ENCODE peak calls at places on chromosome 21, in four cellular contexts. Y is effector memory CD8-positive, alpha-beta T cell; H is hypothalamus; J is HTR-8/SVneo. M is an unnamed sample.
A peak's percentile ranks its signal among the peaks of the same experiment; 100 is the strongest.

GRCh38 chr21:28608646-28609045 is 384.0 kb downstream of the LTN1 start:
- DNase-seq in Y (no peak), J (no peak), H (no peak), M (no peak)

GRCh38 chr21:44581158-44581557 is 754 bp upstream of the KRTAP10-5 start:
- DNase-seq in Y (no peak), J (no peak), H (no peak), M (no peak)

GRCh38 chr21:42218836-42219605 is at the start of gene ABCG1:
- DNase-seq in J (no peak), H (peak; percentile 71), Y (peak; percentile 39), M (no peak)

GRCh38 chr21:36641346-36641745 is 57.6 kb upstream of the SIM2 start:
- DNase-seq in J (no peak), H (no peak), Y (no peak), M (no peak)

GRCh38 chr21:26226724-26227123 is 56.2 kb upstream of the APP start:
- DNase-seq in Y (no peak), J (no peak), H (no peak), M (no peak)

GRCh38 chr21:46092811-46093667 is 4.9 kb upstream of the COL6A2 start:
- DNase-seq in J (no peak), H (no peak), Y (no peak), M (no peak)

GRCh38 chr21:37837381-37837780 is 78.9 kb downstream of the KCNJ6 start:
- DNase-seq in J (no peak), Y (no peak), H (no peak), M (no peak)

GRCh38 chr21:26171310-26172100 is 935 bp upstream of the APP start:
- DNase-seq in H (no peak), Y (no peak), J (no peak), M (no peak)

GRCh38 chr21:22421416-22422190 is 1423.4 kb downstream of the NCAM2 start:
- DNase-seq in J (no peak), Y (no peak), H (no peak), M (no peak)

GRCh38 chr21:46357684-46358425 is 33.9 kb downstream of the PCNT start:
- DNase-seq in H (no peak), Y (no peak), J (no peak), M (no peak)

GRCh38 chr21:23887709-23888303 is 1719.5 kb downstream of the MRPL39 start:
- DNase-seq in J (no peak), H (no peak), Y (peak; percentile 20), M (no peak)

GRCh38 chr21:42586406-42586805 is 67.0 kb upstream of the PDE9A start:
- DNase-seq in Y (no peak), H (no peak), J (no peak), M (no peak)

GRCh38 chr21:15171546-15171945 is 106.7 kb upstream of the NRIP1 start:
- DNase-seq in H (no peak), J (no peak), Y (no peak), M (no peak)

GRCh38 chr21:14071902-14072734 is 138.6 kb downstream of the LIPI start:
- DNase-seq in J (no peak), H (no peak), Y (no peak), M (no peak)

GRCh38 chr21:42111470-42111743 is 40.3 kb downstream of the UMODL1 start:
- DNase-seq in J (no peak), H (no peak), Y (no peak), M (no peak)